ENCODE peak calls at places on chromosomes 3 and 15, in nine cellular contexts. One of them, this sample, is unnamed.

GRCh38 chr3:156497326-156497725 is 57.6 kb downstream of the SSR3 start:
- DNase-seq in A549: no peak
- DNase-seq in stomach: no peak
- DNase-seq in HS-27A: no peak
- DNase-seq in astrocyte: peak; percentile 86
- DNase-seq in anterior cingulate cortex: no peak
- DNase-seq in retina: no peak
- DNase-seq in ureter: no peak
- DNase-seq in T1000: no peak
- DNase-seq in this sample: no peak

GRCh38 chr15:30956216-30956803 is 35.1 kb downstream of the MTMR10 start:
- DNase-seq in A549: peak; percentile 45
- DNase-seq in stomach: no peak
- DNase-seq in HS-27A: peak; percentile 14
- DNase-seq in astrocyte: peak; percentile 46
- DNase-seq in anterior cingulate cortex: no peak
- DNase-seq in retina: no peak
- DNase-seq in ureter: no peak
- DNase-seq in T1000: no peak
- DNase-seq in this sample: no peak

GRCh38 chr15:37820380-37821128 is 113.9 kb upstream of the TMCO5A start:
- DNase-seq in A549: no peak
- DNase-seq in stomach: no peak
- DNase-seq in HS-27A: no peak
- DNase-seq in astrocyte: no peak
- DNase-seq in anterior cingulate cortex: no peak
- DNase-seq in retina: peak; percentile 38
- DNase-seq in ureter: no peak
- DNase-seq in T1000: no peak
- DNase-seq in this sample: no peak

GRCh38 chr3:127667119-127667681 is 5.6 kb upstream of the ABTB1 start:
- DNase-seq in A549: no peak
- DNase-seq in stomach: no peak
- DNase-seq in HS-27A: no peak
- DNase-seq in astrocyte: no peak
- DNase-seq in anterior cingulate cortex: peak; percentile 25
- DNase-seq in retina: no peak
- DNase-seq in ureter: no peak
- DNase-seq in T1000: no peak
- DNase-seq in this sample: no peak

GRCh38 chr15:50353251-50353998 is 1.6 kb downstream of the GABPB1 start:
- DNase-seq in A549: peak; percentile 17
- DNase-seq in stomach: no peak
- DNase-seq in HS-27A: peak; percentile 62
- DNase-seq in astrocyte: peak; percentile 93
- DNase-seq in anterior cingulate cortex: no peak
- DNase-seq in retina: no peak
- DNase-seq in ureter: no peak
- DNase-seq in T1000: no peak
- DNase-seq in this sample: no peak

GRCh38 chr3:62604301-62604700 is 231.0 kb upstream of the FEZF2 start:
- DNase-seq in A549: peak; percentile 7
- DNase-seq in stomach: no peak
- DNase-seq in HS-27A: peak; percentile 65
- DNase-seq in astrocyte: peak; percentile 85
- DNase-seq in anterior cingulate cortex: no peak
- DNase-seq in retina: no peak
- DNase-seq in ureter: no peak
- DNase-seq in T1000: peak; percentile 24
- DNase-seq in this sample: no peak

GRCh38 chr15:48925714-48926223 is 38.0 kb downstream of the SHC4 start:
- DNase-seq in A549: peak; percentile 78
- DNase-seq in stomach: no peak
- DNase-seq in HS-27A: peak; percentile 83
- DNase-seq in astrocyte: peak; percentile 93
- DNase-seq in anterior cingulate cortex: no peak
- DNase-seq in retina: no peak
- DNase-seq in ureter: no peak
- DNase-seq in T1000: peak; percentile 41
- DNase-seq in this sample: no peak

GRCh38 chr15:29889545-29890329 is 67.5 kb upstream of the TJP1 start:
- DNase-seq in A549: no peak
- DNase-seq in stomach: no peak
- DNase-seq in HS-27A: no peak
- DNase-seq in astrocyte: no peak
- DNase-seq in anterior cingulate cortex: no peak
- DNase-seq in retina: no peak
- DNase-seq in ureter: no peak
- DNase-seq in T1000: no peak
- DNase-seq in this sample: no peak

GRCh38 chr3:167967257-167968010 is 128.3 kb downstream of the GOLIM4 start:
- DNase-seq in A549: no peak
- DNase-seq in stomach: no peak
- DNase-seq in HS-27A: no peak
- DNase-seq in astrocyte: no peak
- DNase-seq in anterior cingulate cortex: no peak
- DNase-seq in retina: no peak
- DNase-seq in ureter: no peak
- DNase-seq in T1000: no peak
- DNase-seq in this sample: no peak

GRCh38 chr3:188647237-188647636 is 493.3 kb downstream of the LPP start:
- DNase-seq in A549: no peak
- DNase-seq in stomach: no peak
- DNase-seq in HS-27A: no peak
- DNase-seq in astrocyte: no peak
- DNase-seq in anterior cingulate cortex: no peak
- DNase-seq in retina: no peak
- DNase-seq in ureter: no peak
- DNase-seq in T1000: no peak
- DNase-seq in this sample: no peak

GRCh38 chr15:76401285-76401684 is 64.7 kb downstream of the ISL2 start:
- DNase-seq in A549: peak; percentile 12
- DNase-seq in stomach: no peak
- DNase-seq in HS-27A: no peak
- DNase-seq in astrocyte: no peak
- DNase-seq in anterior cingulate cortex: no peak
- DNase-seq in retina: no peak
- DNase-seq in ureter: no peak
- DNase-seq in T1000: no peak
- DNase-seq in this sample: no peak

GRCh38 chr3:131033480-131034080 is 6.9 kb downstream of the NEK11 start:
- DNase-seq in A549: peak; percentile 40
- DNase-seq in stomach: no peak
- DNase-seq in HS-27A: peak; percentile 24
- DNase-seq in astrocyte: no peak
- DNase-seq in anterior cingulate cortex: no peak
- DNase-seq in retina: no peak
- DNase-seq in ureter: no peak
- DNase-seq in T1000: no peak
- DNase-seq in this sample: no peak

GRCh38 chr15:80780416-80781221 is 1.4 kb downstream of the CEMIP start:
- DNase-seq in A549: peak; percentile 41
- DNase-seq in stomach: peak; percentile 48
- DNase-seq in HS-27A: no peak
- DNase-seq in astrocyte: peak; percentile 61
- DNase-seq in anterior cingulate cortex: no peak
- DNase-seq in retina: peak; percentile 84
- DNase-seq in ureter: peak; percentile 62
- DNase-seq in T1000: peak; percentile 26
- DNase-seq in this sample: peak; percentile 75

GRCh38 chr15:45948226-45948625 is 313.4 kb downstream of the SQOR start:
- DNase-seq in A549: no peak
- DNase-seq in stomach: no peak
- DNase-seq in HS-27A: no peak
- DNase-seq in astrocyte: no peak
- DNase-seq in anterior cingulate cortex: no peak
- DNase-seq in retina: no peak
- DNase-seq in ureter: no peak
- DNase-seq in T1000: no peak
- DNase-seq in this sample: no peak

GRCh38 chr15:89494941-89495637 is 1.3 kb downstream of the RHCG start:
- DNase-seq in A549: peak; percentile 62
- DNase-seq in stomach: no peak
- DNase-seq in HS-27A: no peak
- DNase-seq in astrocyte: no peak
- DNase-seq in anterior cingulate cortex: no peak
- DNase-seq in retina: no peak
- DNase-seq in ureter: peak; percentile 42
- DNase-seq in T1000: no peak
- DNase-seq in this sample: no peak

GRCh38 chr3:43477600-43477999 is 144.2 kb downstream of the ANO10 start:
- DNase-seq in A549: no peak
- DNase-seq in stomach: no peak
- DNase-seq in HS-27A: no peak
- DNase-seq in astrocyte: no peak
- DNase-seq in anterior cingulate cortex: no peak
- DNase-seq in retina: no peak
- DNase-seq in ureter: no peak
- DNase-seq in T1000: no peak
- DNase-seq in this sample: no peak

GRCh38 chr3:193946945-193947344 is 189.0 kb upstream of the HES1 start:
- DNase-seq in A549: no peak
- DNase-seq in stomach: no peak
- DNase-seq in HS-27A: no peak
- DNase-seq in astrocyte: peak; percentile 74
- DNase-seq in anterior cingulate cortex: no peak
- DNase-seq in retina: no peak
- DNase-seq in ureter: no peak
- DNase-seq in T1000: no peak
- DNase-seq in this sample: no peak

GRCh38 chr3:184133840-184134745 is 1.1 kb upstream of the EIF2B5 start:
- DNase-seq in A549: peak; percentile 85
- DNase-seq in stomach: peak; percentile 84
- DNase-seq in HS-27A: peak; percentile 81
- DNase-seq in astrocyte: peak; percentile 71
- DNase-seq in anterior cingulate cortex: peak; percentile 52
- DNase-seq in retina: peak; percentile 81
- DNase-seq in ureter: peak; percentile 89
- DNase-seq in T1000: peak; percentile 21
- DNase-seq in this sample: peak; percentile 85

GRCh38 chr15:61050844-61051569 is 178.1 kb downstream of the RORA start:
- DNase-seq in A549: no peak
- DNase-seq in stomach: no peak
- DNase-seq in HS-27A: peak; percentile 20
- DNase-seq in astrocyte: no peak
- DNase-seq in anterior cingulate cortex: no peak
- DNase-seq in retina: no peak
- DNase-seq in ureter: no peak
- DNase-seq in T1000: no peak
- DNase-seq in this sample: no peak

GRCh38 chr3:101640256-101640655 is 36.7 kb downstream of the ZBTB11 start:
- DNase-seq in A549: no peak
- DNase-seq in stomach: no peak
- DNase-seq in HS-27A: no peak
- DNase-seq in astrocyte: no peak
- DNase-seq in anterior cingulate cortex: no peak
- DNase-seq in retina: no peak
- DNase-seq in ureter: no peak
- DNase-seq in T1000: no peak
- DNase-seq in this sample: no peak

GRCh38 chr15:77654975-77655374 is 22.3 kb upstream of the LINGO1 start:
- DNase-seq in A549: peak; percentile 56
- DNase-seq in stomach: no peak
- DNase-seq in HS-27A: no peak
- DNase-seq in astrocyte: no peak
- DNase-seq in anterior cingulate cortex: no peak
- DNase-seq in retina: no peak
- DNase-seq in ureter: no peak
- DNase-seq in T1000: no peak
- DNase-seq in this sample: no peak

GRCh38 chr3:41202075-41202833 is 2.9 kb downstream of the CTNNB1 start:
- DNase-seq in A549: no peak
- DNase-seq in stomach: no peak
- DNase-seq in HS-27A: no peak
- DNase-seq in astrocyte: no peak
- DNase-seq in anterior cingulate cortex: no peak
- DNase-seq in retina: no peak
- DNase-seq in ureter: no peak
- DNase-seq in T1000: no peak
- DNase-seq in this sample: no peak

GRCh38 chr3:13597661-13598060 is 48.7 kb downstream of the FBLN2 start:
- DNase-seq in A549: no peak
- DNase-seq in stomach: no peak
- DNase-seq in HS-27A: no peak
- DNase-seq in astrocyte: no peak
- DNase-seq in anterior cingulate cortex: no peak
- DNase-seq in retina: no peak
- DNase-seq in ureter: no peak
- DNase-seq in T1000: no peak
- DNase-seq in this sample: no peak

GRCh38 chr3:186251948-186252619 is 110.0 kb downstream of the DGKG start:
- DNase-seq in A549: no peak
- DNase-seq in stomach: no peak
- DNase-seq in HS-27A: no peak
- DNase-seq in astrocyte: no peak
- DNase-seq in anterior cingulate cortex: no peak
- DNase-seq in retina: no peak
- DNase-seq in ureter: no peak
- DNase-seq in T1000: no peak
- DNase-seq in this sample: peak; percentile 36

GRCh38 chr15:99249270-99249817 is at the start of gene TTC23:
- DNase-seq in A549: peak; percentile 91
- DNase-seq in stomach: no peak
- DNase-seq in HS-27A: peak; percentile 89
- DNase-seq in astrocyte: peak; percentile 90
- DNase-seq in anterior cingulate cortex: peak; percentile 10
- DNase-seq in retina: peak; percentile 56
- DNase-seq in ureter: no peak
- DNase-seq in T1000: peak; percentile 35
- DNase-seq in this sample: no peak

GRCh38 chr3:102307442-102307841 is 127.4 kb upstream of the ZPLD1 start:
- DNase-seq in A549: no peak
- DNase-seq in stomach: no peak
- DNase-seq in HS-27A: no peak
- DNase-seq in astrocyte: no peak
- DNase-seq in anterior cingulate cortex: no peak
- DNase-seq in retina: no peak
- DNase-seq in ureter: no peak
- DNase-seq in T1000: no peak
- DNase-seq in this sample: no peak

GRCh38 chr15:77107068-77107467 is 36.2 kb upstream of the TSPAN3 start:
- DNase-seq in A549: no peak
- DNase-seq in stomach: no peak
- DNase-seq in HS-27A: no peak
- DNase-seq in astrocyte: no peak
- DNase-seq in anterior cingulate cortex: no peak
- DNase-seq in retina: no peak
- DNase-seq in ureter: no peak
- DNase-seq in T1000: no peak
- DNase-seq in this sample: no peak

GRCh38 chr3:190044142-190044541 is 76.6 kb downstream of the P3H2 start:
- DNase-seq in A549: no peak
- DNase-seq in stomach: no peak
- DNase-seq in HS-27A: no peak
- DNase-seq in astrocyte: peak; percentile 75
- DNase-seq in anterior cingulate cortex: no peak
- DNase-seq in retina: no peak
- DNase-seq in ureter: no peak
- DNase-seq in T1000: no peak
- DNase-seq in this sample: no peak

GRCh38 chr3:11570251-11570650 is 73.5 kb downstream of the VGLL4 start:
- DNase-seq in A549: no peak
- DNase-seq in stomach: no peak
- DNase-seq in HS-27A: no peak
- DNase-seq in astrocyte: no peak
- DNase-seq in anterior cingulate cortex: no peak
- DNase-seq in retina: no peak
- DNase-seq in ureter: no peak
- DNase-seq in T1000: no peak
- DNase-seq in this sample: no peak